ENCODE peak calls at places on chromosome 3, in five cellular contexts. A is ovary, U is neuronal stem cell, R is HCT116, T is uterus. Y is an unnamed sample.

GRCh38 chr3:177640319-177640997 is 443.2 kb upstream of the TBL1XR1 start:
- DNase-seq in R (no peak), T (no peak), A (no peak), U (no peak), Y (no peak)

GRCh38 chr3:132665230-132665629 is 5.1 kb downstream of the UBA5 start:
- DNase-seq in T (no peak), R (no peak), U (no peak), A (no peak), Y (no peak)

GRCh38 chr3:47429476-47430270 is 46.1 kb downstream of the SCAP start:
- DNase-seq in U (no peak), A (no peak), R (no peak), T (no peak), Y (no peak)

GRCh38 chr3:130834476-130834875 is 59.4 kb upstream of the ATP2C1 start:
- DNase-seq in U (no peak), T (no peak), A (no peak), R (no peak), Y (no peak)

GRCh38 chr3:157938154-157938774 is 168.0 kb downstream of the SHOX2 start:
- DNase-seq in T (no peak), A (no peak), R (no peak), U (no peak), Y (no peak)

GRCh38 chr3:7788881-7789280 is 712.7 kb upstream of the LMCD1 start:
- DNase-seq in A (no peak), T (no peak), U (no peak), R (no peak), Y (no peak)

GRCh38 chr3:160129459-160130061 is 95.7 kb upstream of the C3orf80 start:
- DNase-seq in T (no peak), U (no peak), A (no peak), R (no peak), Y (no peak)

GRCh38 chr3:13598926-13599886 is 50.3 kb downstream of the FBLN2 start:
- DNase-seq in T (no peak), U (no peak), A (no peak), R (no peak), Y (no peak)

GRCh38 chr3:180000500-180000899 is 36.2 kb downstream of the PEX5L start:
- DNase-seq in U (no peak), R (no peak), T (no peak), A (no peak), Y (no peak)

GRCh38 chr3:38816026-38816425 is at the start of gene SCN10A:
- DNase-seq in T (no peak), U (no peak), R (no peak), A (no peak), Y (no peak)

GRCh38 chr3:156763931-156764720 is 62.0 kb upstream of the LEKR1 start:
- DNase-seq in U (no peak), T (no peak), R (no peak), A (no peak), Y (no peak)

GRCh38 chr3:184815046-184815930 is 3.3 kb downstream of the VPS8 start:
- DNase-seq in A (no peak), T (no peak), U (no peak), R (no peak), Y (no peak)

GRCh38 chr3:113628788-113629187 is 67.7 kb downstream of the USF3 start:
- DNase-seq in T (no peak), A (no peak), R (no peak), U (no peak), Y (no peak)

GRCh38 chr3:4396599-4396998 is 70.5 kb downstream of the SUMF1 start:
- DNase-seq in R (no peak), T (no peak), A (no peak), U (no peak), Y (no peak)

GRCh38 chr3:126525091-126525852 is 1.3 kb downstream of the CHST13 start:
- DNase-seq in U (no peak), T (no peak), A (no peak), R (no peak), Y (no peak)

GRCh38 chr3:32106929-32107362 is 526 bp downstream of the GPD1L start:
- DNase-seq in A (peak; percentile 38), T (peak; percentile 39), R (no peak), U (no peak), Y (peak; percentile 73)

GRCh38 chr3:150433347-150433746 is 25.2 kb downstream of the TSC22D2 start:
- DNase-seq in R (no peak), A (no peak), T (no peak), U (no peak), Y (no peak)

GRCh38 chr3:14230729-14231128 is 52.1 kb downstream of the LSM3 start:
- DNase-seq in T (no peak), R (no peak), A (no peak), U (no peak), Y (no peak)

GRCh38 chr3:169668957-169669681 is 5.6 kb upstream of the MECOM start:
- DNase-seq in T (peak; percentile 32), R (peak; percentile 38), U (peak; percentile 59), A (peak; percentile 27), Y (peak; percentile 59)

GRCh38 chr3:99475229-99475628 is 163.2 kb upstream of the COL8A1 start:
- DNase-seq in A (no peak), T (no peak), U (no peak), R (no peak), Y (no peak)

GRCh38 chr3:194884649-194885315 is 199.1 kb downstream of the FAM43A start:
- DNase-seq in U (no peak), A (no peak), R (no peak), T (no peak), Y (no peak)

GRCh38 chr3:112582242-112582874 is 20.5 kb downstream of the SLC35A5 start:
- DNase-seq in U (peak; percentile 15), T (peak; percentile 29), R (peak; percentile 34), A (peak; percentile 34), Y (no peak)

GRCh38 chr3:80618295-80619256 is 850.8 kb upstream of the ROBO1 start:
- DNase-seq in A (no peak), R (no peak), U (no peak), T (no peak), Y (no peak)

GRCh38 chr3:170802164-170803151 is 67.5 kb downstream of the RPL22L1 start:
- DNase-seq in A (no peak), U (no peak), R (no peak), T (peak; percentile 38), Y (peak; percentile 69)

GRCh38 chr3:45958333-45958791 is 15.1 kb downstream of the CXCR6 start:
- DNase-seq in T (peak; percentile 32), R (no peak), A (no peak), U (no peak), Y (no peak)
- H3K27ac ChIP-seq in T (peak overlapping the region; percentile 53), R (no peak overlapping the region), A (no peak overlapping the region), U (no peak overlapping the region), Y (no peak overlapping the region)

DNA sequence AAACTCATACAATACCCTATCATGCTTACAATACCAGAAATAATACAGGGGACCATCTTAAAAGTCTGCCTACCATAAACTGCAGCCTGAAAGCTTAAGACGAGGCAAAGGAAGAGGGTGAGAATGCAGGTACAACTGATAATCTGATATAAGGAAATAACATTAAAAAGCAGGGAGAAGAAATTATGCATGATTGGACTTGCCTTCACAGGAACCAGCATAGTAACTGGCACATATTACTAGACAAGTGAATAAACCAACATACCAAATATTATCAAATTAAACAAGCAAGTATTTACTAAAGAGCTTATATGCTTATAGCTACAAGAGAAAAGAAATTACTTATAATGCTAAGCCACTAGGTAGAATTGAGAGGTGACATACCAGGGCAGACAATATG is 18.7 kb downstream of the ANKRD28 start:
- DNase-seq in U (no peak), T (no peak), A (no peak), R (no peak), Y (no peak)
- H3K36me3 ChIP-seq in U (no peaks in the 10 kb centered on the region), T (no peaks in the 10 kb centered on the region), A (no peaks in the 10 kb centered on the region), R (no peaks in the 10 kb centered on the region), Y (no peaks in the 10 kb centered on the region)

DNA sequence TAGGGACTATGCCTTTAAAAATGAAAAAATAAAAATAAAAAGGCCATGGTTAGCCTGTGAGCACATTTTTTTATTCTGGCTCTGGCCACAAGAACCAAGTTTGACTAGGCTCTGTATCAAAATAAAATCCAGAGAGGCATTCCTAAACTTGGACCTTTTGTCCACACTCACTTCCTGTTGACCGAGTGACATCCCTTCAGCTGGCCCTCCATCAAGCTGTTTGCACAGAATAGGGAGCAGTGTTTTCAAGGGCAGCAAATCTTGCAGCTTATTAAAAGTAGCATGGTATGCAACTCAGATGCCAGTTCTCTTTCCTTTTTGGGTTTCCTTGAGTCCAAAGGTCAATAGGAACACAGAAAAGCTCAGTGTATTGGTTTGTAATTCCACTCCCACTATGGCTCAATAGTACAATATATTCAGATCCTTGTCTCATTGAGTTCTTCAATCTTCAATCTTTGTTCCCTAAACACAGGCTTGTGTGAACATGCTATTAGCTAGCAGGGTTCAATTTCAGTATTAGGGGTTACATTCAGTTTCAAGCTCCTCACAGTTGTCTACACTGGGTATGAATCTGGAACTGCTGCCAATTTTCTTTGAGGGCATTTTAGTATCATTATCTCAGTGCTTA is 244.5 kb downstream of the RBMS3 start:
- DNase-seq in A (peak; percentile 55), T (peak; percentile 73), U (no peak), R (no peak), Y (peak; percentile 89)
- H3K27ac ChIP-seq in A (no peak overlapping the region), T (peak overlapping the region; percentile 48), U (no peak overlapping the region), R (no peak overlapping the region), Y (peak overlapping the region; percentile 68)

GRCh38 chr3:48681541-48681880 is 4.2 kb downstream of the NCKIPSD start:
- DNase-seq in R (no peak), U (no peak), A (no peak), T (no peak), Y (no peak)
- H3K36me3 ChIP-seq in R (peaks cover 40% of the 10 kb centered on the region), U (peaks cover 50% of the 10 kb centered on the region), A (no peaks in the 10 kb centered on the region), T (no peaks in the 10 kb centered on the region), Y (peaks cover 32% of the 10 kb centered on the region)

DNA sequence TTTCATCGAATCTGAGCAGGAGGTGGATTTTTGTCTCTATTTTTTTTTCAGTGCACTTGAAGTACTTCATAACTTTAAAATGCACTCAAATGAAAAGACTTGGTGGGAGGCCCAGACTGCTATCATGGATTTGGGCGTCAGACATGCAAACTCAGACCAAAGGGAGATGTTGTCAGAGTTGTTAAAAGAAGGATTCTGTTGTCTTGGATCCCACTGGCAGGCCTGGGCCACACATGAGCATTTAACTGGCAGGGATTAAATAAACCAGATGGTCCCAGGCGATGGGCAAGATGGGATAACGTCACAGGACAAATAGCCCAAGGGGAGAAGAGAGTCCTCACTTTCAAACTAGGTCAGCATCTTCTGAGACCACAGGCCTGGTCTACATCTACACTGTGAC is 15.4 kb downstream of the RTP1 start:
- DNase-seq in T (peak; percentile 30), R (no peak), A (no peak), U (no peak), Y (no peak)
- H3K27ac ChIP-seq in T (peak overlapping the region; percentile 58), R (no peak overlapping the region), A (no peak overlapping the region), U (no peak overlapping the region), Y (peak overlapping the region; percentile 64)

DNA sequence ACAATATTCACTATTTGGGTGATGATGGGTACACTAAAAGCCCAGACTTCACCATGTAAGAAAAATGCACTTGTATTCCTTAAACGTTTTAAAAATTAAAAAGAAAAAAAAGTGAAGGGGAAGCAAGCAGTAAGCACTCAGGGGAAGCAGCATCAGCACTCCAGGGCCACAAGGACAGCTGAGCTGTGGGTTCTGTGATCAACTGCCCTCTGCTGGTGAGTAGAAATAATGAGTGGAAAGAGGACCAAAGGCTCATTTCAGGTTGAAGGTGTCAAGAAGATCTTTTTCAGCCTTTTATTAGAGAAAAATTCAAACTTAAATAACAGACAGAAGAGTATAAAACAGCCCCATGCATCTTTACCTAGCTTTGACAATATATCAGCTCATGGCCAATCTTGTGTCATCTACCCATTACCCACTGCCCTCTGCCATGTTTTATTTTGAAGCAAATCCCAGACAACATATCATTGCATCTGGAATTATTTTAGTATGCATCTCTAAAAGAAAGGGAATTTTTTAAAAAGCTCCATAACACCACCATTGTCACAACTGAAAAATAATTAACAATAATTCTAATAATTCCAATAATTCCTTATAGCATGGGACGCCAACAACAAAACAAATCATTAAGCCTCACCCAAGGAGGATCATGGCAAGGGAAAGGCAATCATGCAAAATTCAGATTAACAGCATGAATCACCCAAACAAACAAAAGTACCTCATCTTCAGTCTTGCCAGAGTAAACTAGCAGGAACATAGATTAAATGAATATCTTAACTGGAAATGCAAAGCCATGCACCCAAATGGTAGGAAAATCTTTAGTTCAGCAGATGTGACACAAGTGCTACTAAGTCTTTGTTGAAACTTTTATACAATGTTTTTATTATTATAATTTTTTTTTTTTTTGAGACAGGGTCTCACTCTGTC is 42.4 kb downstream of the TAMM41 start:
- DNase-seq in A (no peak), U (peak; percentile 21), R (peak; percentile 35), T (peak; percentile 46), Y (peak; percentile 24)
- H3K36me3 ChIP-seq in A (peaks cover 2% of the 10 kb centered on the region), U (peaks cover 10% of the 10 kb centered on the region), R (peaks cover 35% of the 10 kb centered on the region), T (no peaks in the 10 kb centered on the region), Y (peaks cover 40% of the 10 kb centered on the region)

Y was measured in tibial artery.